ENCODE peak calls at places on chromosomes 11 and 22, in four cellular contexts. X is WTC11, Q is cardiac muscle cell, T is adrenal gland. A is an unnamed sample.

GRCh38 chr11:116194156-116194904 is 578.5 kb downstream of the BUD13 start:
- DNase-seq in X (no peak), Q (peak), T (no peak), A (no peak)

GRCh38 chr22:37996079-37996478 is 11.7 kb upstream of the SOX10 start:
- DNase-seq in X (no peak), Q (no peak), T (no peak), A (no peak)

GRCh38 chr11:107496011-107496410 is 38.4 kb upstream of the CWF19L2 start:
- DNase-seq in X (no peak), Q (no peak), T (no peak), A (no peak)

GRCh38 chr11:65434057-65434666 is 11.6 kb downstream of the NEAT1 start:
- DNase-seq in X (no peak), Q (no peak), T (peak), A (no peak)

GRCh38 chr11:80197155-80197554 is 756.3 kb upstream of the TENM4 start:
- DNase-seq in X (no peak), Q (no peak), T (no peak), A (no peak)

GRCh38 chr11:8826145-8826786 is 84.7 kb upstream of the AKIP1 start:
- DNase-seq in X (no peak), Q (no peak), T (peak), A (no peak)

GRCh38 chr22:41902016-41902415 is 12.9 kb downstream of the SHISA8 start:
- DNase-seq in X (no peak), Q (no peak), T (no peak), A (no peak)

GRCh38 chr11:63619967-63620366 is 5.7 kb upstream of the PLAAT3 start:
- DNase-seq in X (no peak), Q (no peak), T (no peak), A (no peak)

GRCh38 chr11:130908770-130909625 is 7.3 kb downstream of the SNX19 start:
- DNase-seq in X (no peak), Q (no peak), T (no peak), A (no peak)

GRCh38 chr22:44627521-44628139 is 74.4 kb upstream of the PRR5 start:
- DNase-seq in X (no peak), Q (no peak), T (no peak), A (no peak)

GRCh38 chr11:17630936-17631335 is 83.9 kb downstream of the OTOG start:
- DNase-seq in X (no peak), Q (no peak), T (no peak), A (no peak)

GRCh38 chr22:29109853-29110252 is 37.0 kb downstream of the KREMEN1 start:
- DNase-seq in X (no peak), Q (no peak), T (no peak), A (no peak)

GRCh38 chr22:27195104-27195503 is 537.7 kb downstream of the MIAT start:
- DNase-seq in X (no peak), Q (no peak), T (no peak), A (no peak)

GRCh38 chr11:1750481-1750839 is at the start of gene IFITM10:
- DNase-seq in X (peak), Q (no peak), T (peak), A (no peak)

GRCh38 chr11:3834349-3835099 is 6.2 kb downstream of the RHOG start:
- DNase-seq in X (peak), Q (no peak), T (peak), A (no peak)

GRCh38 chr22:28332410-28332809 is 347.2 kb downstream of the TTC28 start:
- DNase-seq in X (no peak), Q (no peak), T (no peak), A (no peak)

GRCh38 chr11:61652135-61652534 is 28.1 kb upstream of the DAGLA start:
- DNase-seq in X (no peak), Q (no peak), T (no peak), A (no peak)

GRCh38 chr11:10375280-10376048 is 70.6 kb downstream of the ADM start:
- DNase-seq in X (no peak), Q (no peak), T (no peak), A (no peak)

GRCh38 chr11:46888636-46889035 is 29.7 kb downstream of the LRP4 start:
- DNase-seq in X (no peak), Q (no peak), T (no peak), A (no peak)

GRCh38 chr11:69017951-69018350 is 4.9 kb upstream of the MRGPRF start:
- DNase-seq in X (no peak), Q (no peak), T (no peak), A (no peak)

GRCh38 chr11:46669606-46670243 is 30.7 kb downstream of the ARHGAP1 start:
- DNase-seq in X (no peak), Q (no peak), T (no peak), A (no peak)

GRCh38 chr22:38285015-38285414 is 12.2 kb upstream of the TMEM184B start:
- DNase-seq in X (no peak), Q (no peak), T (no peak), A (no peak)

GRCh38 chr22:39363751-39364484 is 14.1 kb downstream of the SYNGR1 start:
- DNase-seq in X (no peak), Q (no peak), T (no peak), A (no peak)

GRCh38 chr22:33605201-33605600 is 315.1 kb downstream of the LARGE1 start:
- DNase-seq in X (no peak), Q (no peak), T (no peak), A (no peak)

GRCh38 chr11:85826096-85826855 is 15.3 kb upstream of the SYTL2 start:
- DNase-seq in X (peak), Q (peak), T (no peak), A (no peak)

GRCh38 chr22:17787159-17788022 is 13.1 kb upstream of the BID start:
- DNase-seq in X (no peak), Q (no peak), T (no peak), A (no peak)

GRCh38 chr11:27528711-27529110 is 22.1 kb upstream of the LIN7C start:
- DNase-seq in X (no peak), Q (no peak), T (no peak), A (no peak)
- TF ChIP-seq CTCF in X (no peak), Q (peak), T (no peak), A (no peak)

GRCh38 chr11:26551186-26551801 is 20.8 kb downstream of the MUC15 start:
- DNase-seq in X (no peak), Q (no peak), T (no peak), A (no peak)
- TF ChIP-seq CTCF in X (no peak), Q (peak), T (no peak), A (peak)

GRCh38 chr22:40634119-40634903 is 2.2 kb downstream of the MRTFA start:
- DNase-seq in X (no peak), Q (no peak), T (peak), A (no peak)
- TF ChIP-seq CTCF in X (no peak), Q (no peak), T (no peak), A (no peak)

GRCh38 chr22:23271597-23271908 is 91.2 kb downstream of the BCR start:
- DNase-seq in X (no peak), Q (no peak), T (no peak), A (no peak)

GRCh38 chr22:23269441-23270211 is 89.3 kb downstream of the BCR start:
- DNase-seq in X (peak), Q (peak), T (no peak), A (no peak)

GRCh38 chr22:23268877-23269276 is 88.6 kb downstream of the BCR start:
- DNase-seq in X (no peak), Q (no peak), T (no peak), A (peak)

GRCh38 chr22:23270798-23271596 is 90.7 kb downstream of the BCR start:
- DNase-seq in X (no peak), Q (no peak), T (no peak), A (no peak)

GRCh38 chr22:23270212-23270733 is 90.0 kb downstream of the BCR start:
- DNase-seq in X (no peak), Q (no peak), T (no peak), A (no peak)
- TF ChIP-seq CTCF in X (no peak), Q (no peak), T (no peak), A (no peak)

GRCh38 chr22:46121523-46122287 is 28.6 kb upstream of the PPARA start:
- DNase-seq in X (no peak), Q (no peak), T (no peak), A (no peak)
- TF ChIP-seq CTCF in X (no peak), Q (no peak), T (no peak), A (no peak)